ENCODE peak calls at places on chromosomes 4 and X, in eight cellular contexts. P, O, D, E, X, N, R and Q are unnamed samples. For H3K36me3, the result is how much of the 10 kb centered on the place peaks cover.

GRCh38 chr4:140952709-140953108 is 180.6 kb downstream of the RNF150 start:
- DNase-seq in P (no peak), O (peak), D (no peak), E (no peak), X (no peak), N (no peak), R (no peak), Q (no peak)

GRCh38 chrX:11138498-11139390 is 27.6 kb downstream of the HCCS start:
- DNase-seq in P (no peak), O (no peak), D (no peak), E (no peak), X (no peak), N (no peak), R (no peak), Q (no peak)

GRCh38 chrX:21748235-21748634 is 9.7 kb downstream of the SMPX start:
- DNase-seq in P (no peak), O (no peak), D (no peak), E (no peak), X (no peak), N (peak), R (no peak), Q (no peak)

GRCh38 chr4:10856271-10856670 is 171.7 kb upstream of the CLNK start:
- DNase-seq in P (no peak), O (no peak), D (no peak), E (no peak), X (no peak), N (no peak), R (no peak), Q (no peak)

GRCh38 chrX:70762285-70762684 is 146.2 kb downstream of the TEX11 start:
- DNase-seq in P (peak), O (no peak), D (no peak), E (no peak), X (no peak), N (no peak), R (no peak), Q (no peak)

GRCh38 chr4:86926428-86927086 is 8.3 kb upstream of the AFF1 start:
- DNase-seq in P (no peak), O (no peak), D (no peak), E (no peak), X (no peak), N (no peak), R (no peak), Q (no peak)

GRCh38 chr4:170400346-170400745 is 310.6 kb upstream of the AADAT start:
- DNase-seq in P (peak), O (peak), D (no peak), E (no peak), X (no peak), N (no peak), R (no peak), Q (no peak)

GRCh38 chr4:156101571-156101970 is 147.9 kb upstream of the CTSO start:
- DNase-seq in P (no peak), O (no peak), D (no peak), E (no peak), X (no peak), N (no peak), R (no peak), Q (no peak)

GRCh38 chr4:74325886-74326285 is 17.6 kb downstream of the EPGN start:
- DNase-seq in P (no peak), O (no peak), D (no peak), E (no peak), X (no peak), N (no peak), R (no peak), Q (no peak)

GRCh38 chr4:152289963-152290362 is 245.9 kb downstream of the FBXW7 start:
- DNase-seq in P (no peak), O (no peak), D (no peak), E (no peak), X (no peak), N (no peak), R (no peak), Q (no peak)

GRCh38 chrX:72131317-72132294 is at the start of gene RTL5:
- DNase-seq in P (peak), O (peak), D (peak), E (no peak), X (peak), N (peak), R (peak), Q (peak)

GRCh38 chr4:173119818-173120217 is 48.8 kb upstream of the GALNT7 start:
- DNase-seq in P (no peak), O (no peak), D (no peak), E (no peak), X (no peak), N (no peak), R (no peak), Q (no peak)

GRCh38 chr4:154743683-154744340 is at the start of gene LRAT:
- DNase-seq in P (peak), O (peak), D (peak), E (no peak), X (no peak), N (no peak), R (peak), Q (no peak)

GRCh38 chrX:150690126-150690525 is 3.1 kb upstream of the MTMR1 start:
- DNase-seq in P (no peak), O (peak), D (no peak), E (no peak), X (no peak), N (no peak), R (no peak), Q (no peak)

GRCh38 chrX:16807548-16807947 is 21.3 kb downstream of the TXLNG start:
- DNase-seq in P (peak), O (peak), D (no peak), E (no peak), X (no peak), N (peak), R (no peak), Q (no peak)

GRCh38 chr4:36281384-36282106 is at the start of gene DTHD1:
- DNase-seq in P (no peak), O (no peak), D (no peak), E (no peak), X (no peak), N (no peak), R (no peak), Q (no peak)
- H3K27ac ChIP-seq in P (no peak), O (no peak), D (no peak), E (no peak), X (no peak), N (no peak), R (no peak), Q (peak)

GRCh38 chrX:47570794-47571193 is 9.8 kb downstream of the ARAF start:
- DNase-seq in P (no peak), O (no peak), D (no peak), E (no peak), X (no peak), N (no peak), R (no peak), Q (no peak)

GRCh38 chrX:47566841-47567240 is 5.8 kb downstream of the ARAF start:
- DNase-seq in P (no peak), O (no peak), D (no peak), E (no peak), X (no peak), N (no peak), R (no peak), Q (no peak)

GRCh38 chrX:47571896-47572295 is 10.3 kb upstream of the TIMP1 start:
- DNase-seq in P (no peak), O (no peak), D (no peak), E (no peak), X (no peak), N (no peak), R (no peak), Q (no peak)

GRCh38 chrX:47571215-47571614 is 10.2 kb downstream of the ARAF start:
- DNase-seq in P (no peak), O (no peak), D (no peak), E (no peak), X (no peak), N (no peak), R (no peak), Q (no peak)

DNA sequence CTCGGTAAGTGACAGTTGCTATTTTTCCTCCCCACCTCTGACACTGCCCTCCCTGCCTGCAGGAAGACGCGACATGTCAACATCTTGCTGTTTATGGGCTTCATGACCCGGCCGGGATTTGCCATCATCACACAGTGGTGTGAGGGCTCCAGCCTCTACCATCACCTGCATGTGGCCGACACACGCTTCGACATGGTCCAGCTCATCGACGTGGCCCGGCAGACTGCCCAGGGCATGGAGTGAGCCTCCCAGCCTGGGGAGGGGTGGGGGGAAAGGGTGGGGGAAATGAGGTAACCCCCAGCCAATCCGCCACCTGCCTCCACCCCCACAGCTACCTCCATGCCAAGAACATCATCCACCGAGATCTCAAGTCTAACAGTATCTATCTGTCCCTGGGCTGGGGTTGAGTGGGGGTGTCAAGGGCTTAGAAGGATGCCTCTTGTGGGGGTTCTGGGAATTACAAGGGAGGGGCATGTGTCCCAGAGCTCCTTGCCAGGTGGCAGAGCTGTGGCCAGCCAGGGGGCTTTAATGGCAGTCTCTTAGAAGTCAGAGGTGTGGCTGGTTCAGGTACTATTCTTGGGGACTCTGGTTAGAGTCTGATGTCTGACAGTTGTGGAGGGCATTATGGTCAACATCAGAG is 7.8 kb downstream of the ARAF start:
- DNase-seq in P (peak), O (no peak), D (no peak), E (no peak), X (no peak), N (no peak), R (no peak), Q (peak)
- H3K36me3 ChIP-seq in P (under half), O (under half), D (half or more), E (under half), X (under half), N (under half), R (under half), Q (under half)

GRCh38 chr4:113469023-113469390 is 292.5 kb downstream of the CAMK2D start:
- DNase-seq in P (no peak), O (peak), D (no peak), E (no peak), X (no peak), N (peak), R (no peak), Q (no peak)
- H3K27ac ChIP-seq in P (peak), O (peak), D (peak), E (no peak), X (no peak), N (peak), R (no peak), Q (no peak)

GRCh38 chr4:2962614-2963184 is 507 bp downstream of the NOP14 start:
- DNase-seq in P (peak), O (peak), D (no peak), E (no peak), X (peak), N (peak), R (no peak), Q (no peak)
- H3K36me3 ChIP-seq in P (under half), O (under half), D (under half), E (under half), X (under half), N (under half), R (under half), Q (under half)

DNA sequence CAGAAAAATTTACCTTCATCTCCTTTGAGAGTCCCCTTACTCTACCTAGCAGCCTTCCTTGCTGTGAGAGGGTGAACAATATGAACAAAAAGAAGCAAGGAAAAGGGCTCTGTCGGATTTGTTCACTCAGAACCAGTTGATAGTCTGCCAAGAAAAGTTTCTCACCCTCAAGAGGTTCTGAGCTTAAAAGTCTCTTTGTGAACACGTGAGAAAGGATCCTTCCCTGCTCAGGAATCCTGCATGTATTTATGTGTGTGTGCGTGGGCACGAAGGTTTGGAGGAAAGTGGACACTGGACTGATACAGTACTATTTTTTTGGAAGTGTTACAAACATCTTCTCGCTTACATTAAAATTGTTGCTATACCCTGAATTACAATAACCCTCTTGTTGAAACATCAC is 178.6 kb upstream of the JADE1 start:
- DNase-seq in P (no peak), O (peak), D (no peak), E (no peak), X (no peak), N (no peak), R (no peak), Q (no peak)
- H3K27ac ChIP-seq in P (no peak), O (no peak), D (no peak), E (no peak), X (no peak), N (no peak), R (no peak), Q (no peak)

GRCh38 chr4:70833701-70834100 is 6.0 kb downstream of the GRSF1 start:
- DNase-seq in P (no peak), O (peak), D (no peak), E (no peak), X (no peak), N (no peak), R (no peak), Q (no peak)

GRCh38 chr4:70831293-70831692 is 8.4 kb downstream of the GRSF1 start:
- DNase-seq in P (no peak), O (no peak), D (no peak), E (no peak), X (no peak), N (no peak), R (no peak), Q (no peak)

GRCh38 chr4:70829015-70829414 is 10.7 kb downstream of the GRSF1 start:
- DNase-seq in P (no peak), O (no peak), D (no peak), E (no peak), X (no peak), N (no peak), R (no peak), Q (no peak)

GRCh38 chr4:70830054-70830453 is 9.6 kb downstream of the GRSF1 start:
- DNase-seq in P (no peak), O (no peak), D (no peak), E (no peak), X (no peak), N (no peak), R (no peak), Q (no peak)

DNA sequence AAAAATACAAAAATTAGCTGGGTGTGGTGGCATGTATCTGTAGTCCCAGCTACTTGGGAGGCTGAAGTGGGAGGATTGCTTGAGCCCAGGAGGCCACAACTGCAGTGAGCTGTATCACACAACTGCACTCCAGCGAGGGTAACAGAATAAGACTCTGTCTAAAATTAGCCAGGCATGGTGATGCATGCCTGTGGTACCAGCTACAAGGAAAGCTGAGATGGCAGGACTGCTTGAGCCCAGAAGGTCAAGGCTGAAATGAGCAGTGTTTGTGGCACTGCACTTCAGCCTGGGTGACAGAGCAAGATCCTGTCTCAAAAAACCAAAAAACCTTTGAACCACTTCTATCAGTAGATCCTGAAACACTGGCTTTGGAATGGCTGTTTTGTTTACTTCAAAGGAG is 10.2 kb downstream of the GRSF1 start:
- DNase-seq in P (no peak), O (no peak), D (no peak), E (no peak), X (no peak), N (no peak), R (no peak), Q (no peak)
- H3K36me3 ChIP-seq in P (half or more), O (half or more), D (half or more), E (under half), X (under half), N (under half), R (half or more), Q (under half)

DNA sequence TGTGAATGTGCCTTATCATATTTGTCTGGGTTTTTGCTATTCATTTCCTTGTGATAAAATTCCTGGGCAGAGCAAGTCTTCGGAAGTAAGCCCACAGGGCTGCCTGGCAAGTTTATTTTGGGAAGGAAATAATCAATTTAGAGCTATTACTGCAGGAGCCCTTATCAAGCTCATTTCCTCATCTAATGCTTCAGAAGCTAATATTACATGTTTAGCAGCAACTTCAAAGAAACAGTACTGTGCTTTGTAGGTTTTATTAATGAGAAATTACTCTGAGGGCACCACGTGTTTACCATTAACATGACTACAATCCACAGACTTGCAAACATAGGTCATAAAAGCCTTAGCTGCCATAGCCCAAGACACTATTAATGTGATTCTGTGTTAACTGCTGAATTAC is 540.0 kb downstream of the SPRY1 start:
- DNase-seq in P (no peak), O (no peak), D (no peak), E (no peak), X (no peak), N (peak), R (no peak), Q (no peak)
- H3K27ac ChIP-seq in P (no peak), O (no peak), D (no peak), E (no peak), X (no peak), N (peak), R (no peak), Q (no peak)

GRCh38 chrX:153707406-153707805 is 16.8 kb downstream of the BCAP31 start:
- DNase-seq in P (no peak), O (no peak), D (no peak), E (no peak), X (no peak), N (no peak), R (no peak), Q (no peak)

GRCh38 chrX:153706799-153707198 is 17.4 kb downstream of the BCAP31 start:
- DNase-seq in P (no peak), O (no peak), D (no peak), E (no peak), X (no peak), N (no peak), R (no peak), Q (no peak)

GRCh38 chrX:153709726-153710674 is 14.2 kb downstream of the BCAP31 start:
- DNase-seq in P (no peak), O (no peak), D (no peak), E (no peak), X (no peak), N (no peak), R (no peak), Q (no peak)

GRCh38 chrX:153704021-153704526 is 16.3 kb downstream of the SLC6A8 start:
- DNase-seq in P (no peak), O (no peak), D (no peak), E (no peak), X (no peak), N (no peak), R (no peak), Q (no peak)

DNA sequence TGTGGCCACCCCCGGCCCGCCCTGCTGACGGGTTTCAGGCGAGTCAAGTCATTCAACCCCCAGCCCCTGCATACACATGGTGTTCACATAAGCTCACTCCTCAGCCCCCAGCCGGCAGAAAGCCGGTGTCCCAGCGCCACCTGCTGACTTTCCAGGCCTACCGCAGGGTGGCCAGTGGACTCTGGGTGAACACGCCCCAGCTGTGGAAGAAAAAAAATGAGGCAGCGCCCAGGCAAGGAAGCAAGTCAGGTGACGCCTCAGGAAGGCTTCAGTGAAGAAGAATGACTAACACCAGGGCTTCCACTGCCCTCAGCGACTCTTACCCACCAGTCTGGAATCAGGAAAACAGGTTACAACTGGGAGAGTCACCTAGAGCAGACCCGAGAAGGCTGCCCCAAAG is 15.8 kb downstream of the BCAP31 start:
- DNase-seq in P (peak), O (peak), D (peak), E (no peak), X (no peak), N (peak), R (peak), Q (no peak)
- H3K36me3 ChIP-seq in P (under half), O (under half), D (under half), E (under half), X (under half), N (under half), R (under half), Q (under half)